ENCODE peak calls at places on chromosomes 5 and 9, in nine cellular contexts. G, V, K, P, E, Q, Z, W and I are unnamed samples.

GRCh38 chr5:14880688-14881087 is 9.1 kb upstream of the ANKH start:
- DNase-seq in Z (no peak), W (no peak), V (no peak), P (no peak), Q (no peak), G (no peak), K (peak; percentile 44), E (no peak), I (no peak)

GRCh38 chr5:72436796-72437471 is 70.3 kb downstream of the ZNF366 start:
- DNase-seq in Q (no peak), V (no peak), E (no peak), W (no peak), Z (no peak), K (peak; percentile 48), G (no peak), P (no peak), I (no peak)

GRCh38 chr9:130041648-130042405 is 1.2 kb downstream of the FNBP1 start:
- DNase-seq in Q (no peak), P (peak; percentile 47), K (no peak), E (no peak), W (peak; percentile 44), G (no peak), Z (no peak), V (no peak), I (no peak)

GRCh38 chr5:57431816-57432215 is 50.8 kb downstream of the ACTBL2 start:
- DNase-seq in E (no peak), K (no peak), V (no peak), Q (no peak), Z (no peak), G (no peak), P (no peak), W (no peak), I (no peak)

GRCh38 chr9:13424872-13425271 is 145.4 kb upstream of the MPDZ start:
- DNase-seq in K (no peak), Q (no peak), W (no peak), E (no peak), P (no peak), V (no peak), G (no peak), Z (no peak), I (no peak)

GRCh38 chr9:35026671-35027070 is 37.1 kb downstream of the DNAJB5 start:
- DNase-seq in V (no peak), G (no peak), K (no peak), E (no peak), Z (no peak), W (no peak), P (no peak), Q (no peak), I (no peak)

GRCh38 chr5:112648264-112648663 is 89.4 kb upstream of the APC start:
- DNase-seq in E (no peak), W (no peak), P (no peak), V (no peak), Q (no peak), Z (no peak), G (no peak), K (no peak), I (no peak)

GRCh38 chr9:76302947-76303550 is 91.2 kb downstream of the RFK start:
- DNase-seq in V (no peak), Q (peak; percentile 28), E (no peak), K (peak; percentile 62), G (no peak), P (peak; percentile 41), W (no peak), Z (no peak), I (peak; percentile 50)

GRCh38 chr9:29213374-29214161 is 1640.3 kb upstream of the C9orf72 start:
- DNase-seq in Q (no peak), Z (no peak), G (no peak), W (peak; percentile 42), E (no peak), P (no peak), V (no peak), K (no peak), I (no peak)

GRCh38 chr5:144227363-144227762 is 56.7 kb downstream of the KCTD16 start:
- DNase-seq in K (no peak), G (no peak), P (no peak), V (no peak), Q (no peak), E (no peak), Z (no peak), W (no peak), I (no peak)

GRCh38 chr5:66179297-66180051 is 35.4 kb downstream of the SREK1 start:
- DNase-seq in Z (no peak), E (no peak), Q (no peak), V (no peak), K (no peak), G (no peak), P (no peak), W (no peak), I (no peak)

GRCh38 chr5:89277791-89278190 is 394.8 kb upstream of the MEF2C start:
- DNase-seq in W (no peak), V (no peak), K (no peak), E (no peak), P (peak; percentile 32), Z (no peak), Q (no peak), G (no peak), I (no peak)

GRCh38 chr9:105264380-105264779 is 19.9 kb downstream of the SLC44A1 start:
- DNase-seq in E (no peak), V (no peak), K (peak; percentile 63), Q (no peak), Z (no peak), W (no peak), P (no peak), G (no peak), I (no peak)

GRCh38 chr9:117034862-117035261 is 347.8 kb downstream of the TRIM32 start:
- DNase-seq in E (no peak), W (peak; percentile 62), P (peak; percentile 5), Q (no peak), Z (no peak), V (no peak), K (peak; percentile 17), G (no peak), I (no peak)

GRCh38 chr5:169445191-169445590 is 138.4 kb upstream of the SPDL1 start:
- DNase-seq in V (no peak), K (no peak), W (no peak), Q (no peak), E (no peak), G (no peak), Z (no peak), P (no peak), I (no peak)

GRCh38 chr9:17398351-17398750 is 180.5 kb upstream of the SH3GL2 start:
- DNase-seq in V (no peak), E (no peak), Q (no peak), P (no peak), K (peak; percentile 5), Z (no peak), G (no peak), W (no peak), I (no peak)

GRCh38 chr9:121075251-121076036 is 689 bp downstream of the CNTRL start:
- DNase-seq in Q (no peak), K (peak; percentile 28), V (no peak), P (no peak), G (no peak), W (no peak), Z (no peak), E (no peak), I (no peak)

GRCh38 chr9:123425261-123425821 is 69.3 kb downstream of the CRB2 start:
- DNase-seq in G (no peak), V (no peak), E (no peak), Z (no peak), W (no peak), K (no peak), P (no peak), Q (no peak), I (no peak)

GRCh38 chr5:76867827-76868693 is 18.2 kb downstream of the S100Z start:
- DNase-seq in V (no peak), E (no peak), W (peak; percentile 77), Q (peak; percentile 34), K (peak; percentile 67), G (peak; percentile 41), Z (peak; percentile 44), P (peak; percentile 70), I (no peak)

GRCh38 chr9:99730063-99730462 is 91.6 kb upstream of the NR4A3 start:
- DNase-seq in P (no peak), G (no peak), E (no peak), K (no peak), Q (no peak), Z (no peak), W (no peak), V (no peak), I (no peak)

GRCh38 chr9:20437466-20437865 is 184.8 kb downstream of the MLLT3 start:
- DNase-seq in E (no peak), P (no peak), Q (no peak), K (peak; percentile 75), G (no peak), Z (no peak), V (no peak), W (no peak), I (no peak)

GRCh38 chr5:95852567-95852966 is 30.0 kb upstream of the GLRX start:
- DNase-seq in W (no peak), E (no peak), Q (no peak), Z (no peak), V (no peak), P (no peak), G (no peak), K (no peak), I (no peak)

GRCh38 chr5:56319281-56320242 is 86.4 kb upstream of the ANKRD55 start:
- DNase-seq in Z (no peak), G (no peak), V (no peak), E (no peak), Q (no peak), K (peak; percentile 58), W (no peak), P (no peak), I (no peak)

GRCh38 chr9:97954550-97954989 is 16.6 kb upstream of the HEMGN start:
- DNase-seq in G (peak; percentile 26), P (peak; percentile 15), K (peak; percentile 18), V (peak; percentile 66), Q (peak; percentile 43), Z (peak; percentile 41), W (peak; percentile 52), E (no peak), I (no peak)

GRCh38 chr9:95249986-95250385 is 67.5 kb downstream of the FANCC start:
- DNase-seq in E (no peak), W (no peak), V (no peak), Z (no peak), Q (no peak), G (no peak), P (no peak), K (no peak), I (no peak)

GRCh38 chr5:81187885-81188284 is 45.2 kb upstream of the CKMT2 start:
- DNase-seq in W (no peak), V (no peak), Q (no peak), P (no peak), Z (no peak), E (no peak), K (no peak), G (no peak), I (no peak)

GRCh38 chr5:64690417-64691151 is at the start of gene SHISAL2B:
- DNase-seq in Q (no peak), K (peak; percentile 36), V (no peak), G (no peak), P (peak; percentile 27), Z (no peak), W (peak; percentile 50), E (no peak), I (no peak)

GRCh38 chr5:140398379-140398811 is 3.2 kb upstream of the ANKHD1 start:
- DNase-seq in G (no peak), V (no peak), Z (no peak), Q (no peak), E (no peak), K (peak; percentile 65), P (peak; percentile 16), W (no peak), I (no peak)